ENCODE peak calls at places on chromosomes 2 and 18, in five cellular contexts. K, B, A, M and Q are unnamed samples.
A peak's percentile ranks its signal among the peaks of the same experiment; 100 is the strongest.

GRCh38 chr18:48892146-48892855 is 58.5 kb downstream of the SMAD7 start:
- DNase-seq in B (no peak), M (no peak), K (no peak), A (no peak), Q (no peak)

GRCh38 chr18:22465859-22466602 is 48.3 kb upstream of the CTAGE1 start:
- DNase-seq in K (peak; percentile 91), M (no peak), A (peak; percentile 70), B (peak; percentile 84), Q (no peak)

GRCh38 chr2:108570416-108570815 is 36.1 kb downstream of the LIMS1 start:
- DNase-seq in B (peak; percentile 37), K (peak; percentile 61), M (no peak), A (no peak), Q (no peak)

GRCh38 chr2:146576301-146576700 is 1268.5 kb upstream of the ACVR2A start:
- DNase-seq in K (no peak), A (no peak), M (no peak), B (no peak), Q (no peak)

GRCh38 chr2:209425082-209426071 is 1.5 kb downstream of the MAP2 start:
- DNase-seq in A (peak; percentile 32), B (no peak), M (no peak), K (peak; percentile 52), Q (peak; percentile 64)

GRCh38 chr2:8515390-8515761 is 166.5 kb upstream of the ID2 start:
- DNase-seq in K (no peak), B (no peak), M (peak; percentile 88), A (no peak), Q (no peak)

GRCh38 chr2:180571559-180571958 is 408.8 kb upstream of the UBE2E3 start:
- DNase-seq in B (no peak), M (no peak), A (no peak), K (no peak), Q (no peak)

GRCh38 chr2:70906439-70907018 is 29.2 kb upstream of the ATP6V1B1 start:
- DNase-seq in M (no peak), A (no peak), B (no peak), K (no peak), Q (no peak)

GRCh38 chr2:121722479-121722878 is 14.2 kb downstream of the NIFK start:
- DNase-seq in K (peak; percentile 48), B (peak; percentile 62), A (no peak), M (no peak), Q (no peak)

GRCh38 chr18:13611616-13612110 is 114.7 kb downstream of the FAM210A start:
- DNase-seq in B (no peak), K (no peak), A (no peak), M (no peak), Q (peak; percentile 18)

GRCh38 chr2:202007015-202008011 is 26.3 kb upstream of the FZD7 start:
- DNase-seq in K (no peak), A (no peak), B (no peak), M (no peak), Q (no peak)

GRCh38 chr2:71460595-71461303 is 7.4 kb downstream of the DYSF start:
- DNase-seq in K (peak; percentile 42), M (no peak), B (peak; percentile 49), A (no peak), Q (peak; percentile 54)

GRCh38 chr18:58396966-58397365 is 231.9 kb downstream of the ALPK2 start:
- DNase-seq in B (no peak), A (no peak), K (no peak), M (no peak), Q (no peak)

GRCh38 chr2:186068154-186068826 is 329.7 kb downstream of the FSIP2 start:
- DNase-seq in M (no peak), K (no peak), B (no peak), A (peak; percentile 39), Q (no peak)

GRCh38 chr18:73446502-73446901 is 578.7 kb upstream of the NETO1 start:
- DNase-seq in A (no peak), M (no peak), B (no peak), K (no peak), Q (no peak)

GRCh38 chr2:223930002-223930976 is 14.8 kb downstream of the WDFY1 start:
- DNase-seq in A (peak; percentile 97), B (peak; percentile 51), K (peak; percentile 10), M (no peak), Q (peak; percentile 31)

GRCh38 chr2:11142987-11143386 is 12.3 kb upstream of the SLC66A3 start:
- DNase-seq in K (no peak), M (no peak), A (no peak), B (no peak), Q (no peak)

GRCh38 chr2:27080603-27080938 is 2.2 kb downstream of the EMILIN1 start:
- DNase-seq in M (no peak), A (no peak), B (no peak), K (no peak), Q (no peak)
- TF ChIP-seq JUNB in M (no peak), A (no peak), B (no peak), K (no peak), Q (no peak)

GRCh38 chr18:50297621-50298442 is 10.3 kb upstream of the CXXC1 start:
- DNase-seq in A (no peak), K (peak; percentile 24), M (peak; percentile 69), B (no peak), Q (peak; percentile 94)
- TF ChIP-seq JUNB in A (no peak), K (no peak), M (no peak), B (no peak), Q (no peak)

GRCh38 chr2:241073166-241074064 is 28.7 kb downstream of the MTERF4 start:
- DNase-seq in K (no peak), B (no peak), A (no peak), M (no peak), Q (no peak)
- TF ChIP-seq JUNB in K (no peak), B (no peak), A (no peak), M (no peak), Q (no peak)

GRCh38 chr2:224944707-224945106 is 97.6 kb downstream of the DOCK10 start:
- DNase-seq in B (no peak), K (no peak), M (no peak), A (no peak), Q (no peak)

GRCh38 chr2:224938670-224939309 is 103.5 kb downstream of the DOCK10 start:
- DNase-seq in M (no peak), A (no peak), B (no peak), K (no peak), Q (no peak)

GRCh38 chr2:224940618-224941017 is 101.7 kb downstream of the DOCK10 start:
- DNase-seq in B (no peak), A (no peak), K (no peak), M (no peak), Q (no peak)

GRCh38 chr2:224945134-224945533 is 97.1 kb downstream of the DOCK10 start:
- DNase-seq in A (no peak), M (no peak), K (no peak), B (no peak), Q (no peak)

DNA sequence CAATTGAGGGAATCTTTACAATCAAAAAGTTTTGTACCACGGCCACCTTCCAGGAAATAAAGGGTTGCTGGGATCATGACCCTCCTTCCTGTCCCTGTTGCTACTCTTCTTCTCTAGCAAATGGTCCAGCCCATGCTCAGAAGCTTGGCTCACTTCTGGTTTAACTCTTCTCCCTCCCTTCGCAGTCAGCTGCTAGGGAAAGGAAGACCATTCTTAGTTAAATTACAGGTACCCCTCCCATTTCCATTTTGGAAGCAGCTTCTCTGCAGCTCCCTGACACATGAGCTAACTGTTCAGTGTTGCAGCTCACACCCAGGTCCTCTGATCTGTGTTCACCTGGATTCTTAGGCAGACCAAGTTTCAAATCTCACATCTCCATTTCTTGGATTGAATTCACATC is 100.3 kb downstream of the DOCK10 start:
- DNase-seq in B (no peak), K (no peak), M (no peak), A (no peak), Q (peak; percentile 60)
- TF ChIP-seq JUNB in B (no peak), K (no peak), M (no peak), A (no peak), Q (no peak)

GRCh38 chr2:99609851-99610381 is 120.1 kb upstream of the REV1 start:
- DNase-seq in A (no peak), K (no peak), B (peak; percentile 27), M (no peak), Q (no peak)
- TF ChIP-seq JUNB in A (no peak), K (no peak), B (no peak), M (no peak), Q (no peak)

GRCh38 chr2:167200025-167200424 is 311.7 kb downstream of the XIRP2 start:
- DNase-seq in M (no peak), B (no peak), K (no peak), A (no peak), Q (no peak)
- TF ChIP-seq JUNB in M (no peak), B (no peak), K (no peak), A (no peak), Q (no peak)